ENCODE peak calls at places on chromosomes 6 and 20, in four cellular contexts. One of them, this sample, is unnamed. For H3K9me3, the result is how much of the 10 kb centered on the place peaks cover.

GRCh38 chr6:47168176-47168575 is 126.0 kb upstream of the ADGRF1 start:
- DNase-seq in left ventricle myocardium inferior: peak
- DNase-seq in CD8-positive, alpha-beta T cell: no peak
- DNase-seq in effector memory CD4-positive, alpha-beta T cell: no peak
- DNase-seq in this sample: no peak

GRCh38 chr6:28808383-28808782 is 115.4 kb downstream of the TRIM27 start:
- DNase-seq in left ventricle myocardium inferior: no peak
- DNase-seq in CD8-positive, alpha-beta T cell: no peak
- DNase-seq in effector memory CD4-positive, alpha-beta T cell: no peak
- DNase-seq in this sample: no peak

GRCh38 chr6:53979468-53980067 is 131.7 kb upstream of the MLIP start:
- DNase-seq in left ventricle myocardium inferior: no peak
- DNase-seq in CD8-positive, alpha-beta T cell: no peak
- DNase-seq in effector memory CD4-positive, alpha-beta T cell: no peak
- DNase-seq in this sample: no peak

GRCh38 chr6:129733290-129733689 is 23.3 kb upstream of the ARHGAP18 start:
- DNase-seq in left ventricle myocardium inferior: no peak
- DNase-seq in CD8-positive, alpha-beta T cell: no peak
- DNase-seq in effector memory CD4-positive, alpha-beta T cell: no peak
- DNase-seq in this sample: no peak

GRCh38 chr6:12528581-12529363 is 187.8 kb upstream of the PHACTR1 start:
- DNase-seq in left ventricle myocardium inferior: no peak
- DNase-seq in CD8-positive, alpha-beta T cell: no peak
- DNase-seq in effector memory CD4-positive, alpha-beta T cell: no peak
- DNase-seq in this sample: no peak

GRCh38 chr6:42204768-42205282 is 10.1 kb upstream of the GUCA1B start:
- DNase-seq in left ventricle myocardium inferior: no peak
- DNase-seq in CD8-positive, alpha-beta T cell: no peak
- DNase-seq in effector memory CD4-positive, alpha-beta T cell: no peak
- DNase-seq in this sample: no peak

GRCh38 chr6:128422200-128422599 is 98.2 kb downstream of the PTPRK start:
- DNase-seq in left ventricle myocardium inferior: no peak
- DNase-seq in CD8-positive, alpha-beta T cell: no peak
- DNase-seq in effector memory CD4-positive, alpha-beta T cell: no peak
- DNase-seq in this sample: no peak

GRCh38 chr20:38171301-38172010 is 6.4 kb upstream of the TGM2 start:
- DNase-seq in left ventricle myocardium inferior: no peak
- DNase-seq in CD8-positive, alpha-beta T cell: no peak
- DNase-seq in effector memory CD4-positive, alpha-beta T cell: no peak
- DNase-seq in this sample: no peak

GRCh38 chr6:169451065-169451840 is 197.6 kb upstream of the THBS2 start:
- DNase-seq in left ventricle myocardium inferior: no peak
- DNase-seq in CD8-positive, alpha-beta T cell: no peak
- DNase-seq in effector memory CD4-positive, alpha-beta T cell: no peak
- DNase-seq in this sample: no peak

GRCh38 chr6:43817192-43817591 is 47.2 kb downstream of the VEGFA start:
- DNase-seq in left ventricle myocardium inferior: peak
- DNase-seq in CD8-positive, alpha-beta T cell: peak
- DNase-seq in effector memory CD4-positive, alpha-beta T cell: no peak
- DNase-seq in this sample: no peak

GRCh38 chr20:15604406-15604805 is 968.8 kb downstream of the KIF16B start:
- DNase-seq in left ventricle myocardium inferior: no peak
- DNase-seq in CD8-positive, alpha-beta T cell: no peak
- DNase-seq in effector memory CD4-positive, alpha-beta T cell: no peak
- DNase-seq in this sample: no peak

GRCh38 chr6:22448311-22448711 is 121.1 kb upstream of the HDGFL1 start:
- DNase-seq in left ventricle myocardium inferior: no peak
- DNase-seq in CD8-positive, alpha-beta T cell: no peak
- DNase-seq in effector memory CD4-positive, alpha-beta T cell: no peak
- DNase-seq in this sample: no peak

GRCh38 chr6:37547564-37548061 is 47.9 kb upstream of the CCDC167 start:
- DNase-seq in left ventricle myocardium inferior: no peak
- DNase-seq in CD8-positive, alpha-beta T cell: no peak
- DNase-seq in effector memory CD4-positive, alpha-beta T cell: no peak
- DNase-seq in this sample: peak

GRCh38 chr6:166655713-166656265 is 28.7 kb upstream of the RPS6KA2 start:
- DNase-seq in left ventricle myocardium inferior: no peak
- DNase-seq in CD8-positive, alpha-beta T cell: no peak
- DNase-seq in effector memory CD4-positive, alpha-beta T cell: no peak
- DNase-seq in this sample: no peak

GRCh38 chr20:40815156-40816038 is 126.4 kb upstream of the MAFB start:
- DNase-seq in left ventricle myocardium inferior: no peak
- DNase-seq in CD8-positive, alpha-beta T cell: no peak
- DNase-seq in effector memory CD4-positive, alpha-beta T cell: no peak
- DNase-seq in this sample: no peak

GRCh38 chr6:41278699-41279405 is 7.6 kb downstream of the TREM1 start:
- DNase-seq in left ventricle myocardium inferior: peak
- DNase-seq in CD8-positive, alpha-beta T cell: peak
- DNase-seq in effector memory CD4-positive, alpha-beta T cell: peak
- DNase-seq in this sample: peak

GRCh38 chr6:168030218-168030693 is 32.8 kb downstream of the KIF25 start:
- DNase-seq in left ventricle myocardium inferior: no peak
- DNase-seq in CD8-positive, alpha-beta T cell: no peak
- DNase-seq in effector memory CD4-positive, alpha-beta T cell: no peak
- DNase-seq in this sample: no peak

GRCh38 chr6:35496851-35497570 is at the start of gene TEAD3:
- DNase-seq in left ventricle myocardium inferior: peak
- DNase-seq in CD8-positive, alpha-beta T cell: peak
- DNase-seq in effector memory CD4-positive, alpha-beta T cell: peak
- DNase-seq in this sample: peak

GRCh38 chr6:31007694-31008093 is 2.6 kb upstream of the MUC22 start:
- DNase-seq in left ventricle myocardium inferior: no peak
- DNase-seq in CD8-positive, alpha-beta T cell: no peak
- DNase-seq in effector memory CD4-positive, alpha-beta T cell: no peak
- DNase-seq in this sample: no peak

DNA sequence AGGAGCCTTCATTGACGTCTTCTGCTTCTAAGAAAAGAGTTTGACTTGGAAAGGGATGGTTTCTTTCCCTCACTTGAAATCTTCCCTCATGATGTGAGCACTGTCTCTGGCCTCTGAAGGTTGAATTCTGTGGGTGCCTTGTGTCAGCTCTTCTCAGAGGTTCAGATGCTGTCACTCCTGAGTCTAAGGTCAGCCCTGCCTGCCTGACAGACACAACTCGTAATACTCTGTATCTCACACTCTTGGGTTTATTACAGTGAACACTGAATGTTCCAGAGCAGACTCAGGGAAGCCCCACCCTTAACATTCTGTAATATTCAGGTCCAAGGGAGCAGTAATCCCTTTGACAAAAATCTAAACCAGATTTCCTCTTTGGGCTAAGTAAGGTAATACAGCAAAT is 837.7 kb downstream of the QKI start:
- DNase-seq in left ventricle myocardium inferior: no peak
- DNase-seq in CD8-positive, alpha-beta T cell: no peak
- DNase-seq in effector memory CD4-positive, alpha-beta T cell: no peak
- DNase-seq in this sample: no peak
- H3K9me3 ChIP-seq in left ventricle myocardium inferior: under half
- H3K9me3 ChIP-seq in CD8-positive, alpha-beta T cell: under half
- H3K9me3 ChIP-seq in effector memory CD4-positive, alpha-beta T cell: under half
- H3K9me3 ChIP-seq in this sample: under half

GRCh38 chr6:358847-359246 is 32.7 kb upstream of the IRF4 start:
- DNase-seq in left ventricle myocardium inferior: no peak
- DNase-seq in CD8-positive, alpha-beta T cell: no peak
- DNase-seq in effector memory CD4-positive, alpha-beta T cell: no peak
- DNase-seq in this sample: no peak

GRCh38 chr6:358432-358831 is 33.1 kb upstream of the IRF4 start:
- DNase-seq in left ventricle myocardium inferior: no peak
- DNase-seq in CD8-positive, alpha-beta T cell: no peak
- DNase-seq in effector memory CD4-positive, alpha-beta T cell: no peak
- DNase-seq in this sample: no peak

GRCh38 chr6:357791-358341 is 33.7 kb upstream of the IRF4 start:
- DNase-seq in left ventricle myocardium inferior: no peak
- DNase-seq in CD8-positive, alpha-beta T cell: no peak
- DNase-seq in effector memory CD4-positive, alpha-beta T cell: no peak
- DNase-seq in this sample: no peak

GRCh38 chr6:360791-361373 is 30.7 kb upstream of the IRF4 start:
- DNase-seq in left ventricle myocardium inferior: peak
- DNase-seq in CD8-positive, alpha-beta T cell: no peak
- DNase-seq in effector memory CD4-positive, alpha-beta T cell: no peak
- DNase-seq in this sample: no peak

GRCh38 chr6:359261-360035 is 32.1 kb upstream of the IRF4 start:
- DNase-seq in left ventricle myocardium inferior: no peak
- DNase-seq in CD8-positive, alpha-beta T cell: no peak
- DNase-seq in effector memory CD4-positive, alpha-beta T cell: no peak
- DNase-seq in this sample: no peak
- H3K9me3 ChIP-seq in left ventricle myocardium inferior: under half
- H3K9me3 ChIP-seq in CD8-positive, alpha-beta T cell: under half
- H3K9me3 ChIP-seq in effector memory CD4-positive, alpha-beta T cell: under half
- H3K9me3 ChIP-seq in this sample: under half

DNA sequence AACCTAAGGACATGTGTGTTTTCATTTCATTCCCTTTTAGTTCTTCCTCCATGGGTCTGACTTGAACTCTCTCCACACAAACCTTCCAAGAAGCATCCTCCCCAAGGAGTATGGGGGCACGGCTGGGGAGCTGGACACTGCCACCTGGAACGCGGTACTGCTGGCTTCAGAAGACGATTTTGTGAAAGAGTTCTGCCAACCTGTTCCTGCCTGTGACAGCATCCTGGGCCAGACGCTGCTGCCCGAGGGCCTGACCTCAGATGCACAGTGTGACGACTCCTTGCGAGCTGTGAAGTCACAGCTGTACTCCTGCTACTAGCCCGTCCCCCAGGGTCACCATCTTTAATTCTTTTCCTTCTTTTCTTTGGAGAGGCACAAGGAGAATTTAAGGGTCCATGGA is 13.5 kb downstream of the TTPAL start:
- DNase-seq in left ventricle myocardium inferior: no peak
- DNase-seq in CD8-positive, alpha-beta T cell: no peak
- DNase-seq in effector memory CD4-positive, alpha-beta T cell: no peak
- DNase-seq in this sample: no peak
- H3K9me3 ChIP-seq in left ventricle myocardium inferior: under half
- H3K9me3 ChIP-seq in CD8-positive, alpha-beta T cell: under half
- H3K9me3 ChIP-seq in effector memory CD4-positive, alpha-beta T cell: under half
- H3K9me3 ChIP-seq in this sample: under half

DNA sequence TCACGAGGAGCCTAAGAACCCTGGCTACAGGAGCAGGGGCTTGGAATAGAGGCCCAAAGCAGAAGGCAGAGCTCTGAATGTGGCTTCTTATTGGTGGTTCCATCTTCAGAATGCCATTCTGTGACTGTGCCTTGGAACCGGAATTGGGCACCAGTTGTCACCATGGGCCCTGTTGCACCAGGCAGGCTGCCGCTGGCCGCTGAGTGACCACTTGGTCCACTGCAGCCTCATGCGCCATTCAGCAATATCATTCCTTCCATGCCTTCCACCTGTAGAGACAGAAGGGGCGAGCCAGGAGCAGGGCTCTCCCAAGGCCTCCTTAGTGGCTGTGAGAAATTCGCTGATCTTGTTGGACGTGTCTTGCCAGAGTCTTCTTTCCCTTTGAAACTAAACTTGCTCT is 270.3 kb upstream of the CHD6 start:
- DNase-seq in left ventricle myocardium inferior: no peak
- DNase-seq in CD8-positive, alpha-beta T cell: no peak
- DNase-seq in effector memory CD4-positive, alpha-beta T cell: no peak
- DNase-seq in this sample: no peak
- H3K9me3 ChIP-seq in left ventricle myocardium inferior: under half
- H3K9me3 ChIP-seq in CD8-positive, alpha-beta T cell: under half
- H3K9me3 ChIP-seq in effector memory CD4-positive, alpha-beta T cell: under half
- H3K9me3 ChIP-seq in this sample: under half

GRCh38 chr20:59629141-59630045 is 25.1 kb downstream of the PHACTR3 start:
- DNase-seq in left ventricle myocardium inferior: no peak
- DNase-seq in CD8-positive, alpha-beta T cell: no peak
- DNase-seq in effector memory CD4-positive, alpha-beta T cell: no peak
- DNase-seq in this sample: no peak
- H3K9me3 ChIP-seq in left ventricle myocardium inferior: under half
- H3K9me3 ChIP-seq in CD8-positive, alpha-beta T cell: under half
- H3K9me3 ChIP-seq in effector memory CD4-positive, alpha-beta T cell: under half
- H3K9me3 ChIP-seq in this sample: under half

GRCh38 chr20:55953201-55953600 is 52.1 kb downstream of the CBLN4 start:
- DNase-seq in left ventricle myocardium inferior: no peak
- DNase-seq in CD8-positive, alpha-beta T cell: no peak
- DNase-seq in effector memory CD4-positive, alpha-beta T cell: no peak
- DNase-seq in this sample: no peak
- H3K9me3 ChIP-seq in left ventricle myocardium inferior: under half
- H3K9me3 ChIP-seq in CD8-positive, alpha-beta T cell: under half
- H3K9me3 ChIP-seq in effector memory CD4-positive, alpha-beta T cell: under half
- H3K9me3 ChIP-seq in this sample: under half